ENCODE peak calls at places on chromosomes 7 and 10, in seven cellular contexts. O is heart left ventricle; W is adrenal gland; D is CD8-positive, alpha-beta T cell; Q is neuronal stem cell; F is neural progenitor cell; M is BJ. R is an unnamed sample. For H3K27me3, the result is how much of the 10 kb centered on the place peaks cover.

GRCh38 chr10:104333037-104333727 is 5.1 kb downstream of the ITPRIP start:
- DNase-seq in O (peak), W (no peak), D (peak), Q (no peak), F (no peak), M (no peak), R (no peak)

GRCh38 chr7:138886501-138886917 is 88.5 kb upstream of the ATP6V0A4 start:
- DNase-seq in O (peak), W (peak), D (peak), Q (no peak), F (peak), M (no peak), R (peak)

GRCh38 chr7:120334475-120334874 is 61.5 kb downstream of the KCND2 start:
- DNase-seq in O (no peak), W (no peak), D (no peak), Q (no peak), F (no peak), M (no peak), R (no peak)

GRCh38 chr7:111083423-111083822 is 7.5 kb upstream of the LRRN3 start:
- DNase-seq in O (no peak), W (no peak), D (peak), Q (no peak), F (no peak), M (peak), R (no peak)

GRCh38 chr7:105775580-105775979 is 100.8 kb downstream of the ATXN7L1 start:
- DNase-seq in O (no peak), W (no peak), D (no peak), Q (no peak), F (no peak), M (no peak), R (no peak)

GRCh38 chr10:120978589-120979252 is 127.6 kb downstream of the WDR11 start:
- DNase-seq in O (no peak), W (no peak), D (no peak), Q (no peak), F (no peak), M (no peak), R (peak)

GRCh38 chr7:45001138-45001694 is 1.2 kb downstream of the CCM2 start:
- DNase-seq in O (no peak), W (no peak), D (peak), Q (no peak), F (peak), M (no peak), R (no peak)

GRCh38 chr10:132714906-132715790 is 70.8 kb downstream of the NKX6-2 start:
- DNase-seq in O (no peak), W (no peak), D (no peak), Q (no peak), F (peak), M (no peak), R (no peak)

GRCh38 chr7:28961972-28962371 is 3.8 kb upstream of the TRIL start:
- DNase-seq in O (no peak), W (no peak), D (no peak), Q (no peak), F (no peak), M (no peak), R (no peak)

GRCh38 chr10:12181065-12181775 is 14.5 kb downstream of the NUDT5 start:
- DNase-seq in O (no peak), W (no peak), D (peak), Q (no peak), F (no peak), M (no peak), R (no peak)

GRCh38 chr7:31747553-31747952 is 60.5 kb downstream of the PPP1R17 start:
- DNase-seq in O (no peak), W (no peak), D (no peak), Q (no peak), F (no peak), M (no peak), R (no peak)

GRCh38 chr7:1536768-1537630 is 6.5 kb downstream of the MAFK start:
- DNase-seq in O (peak), W (peak), D (no peak), Q (peak), F (peak), M (peak), R (peak)

GRCh38 chr7:116351966-116352365 is 141.6 kb downstream of the TES start:
- DNase-seq in O (no peak), W (no peak), D (no peak), Q (no peak), F (no peak), M (no peak), R (peak)

GRCh38 chr7:5630670-5631069 is 150.8 kb downstream of the RNF216 start:
- DNase-seq in O (no peak), W (no peak), D (peak), Q (no peak), F (no peak), M (no peak), R (no peak)

GRCh38 chr7:102279537-102280400 is 6.9 kb upstream of the SH2B2 start:
- DNase-seq in O (peak), W (no peak), D (peak), Q (peak), F (peak), M (no peak), R (peak)

GRCh38 chr7:100486753-100487446 is 3.2 kb downstream of the NYAP1 start:
- DNase-seq in O (no peak), W (no peak), D (no peak), Q (no peak), F (peak), M (no peak), R (peak)

GRCh38 chr7:22153427-22154106 is 203.4 kb downstream of the RAPGEF5 start:
- DNase-seq in O (no peak), W (no peak), D (no peak), Q (no peak), F (peak), M (no peak), R (no peak)

GRCh38 chr7:123557631-123558505 is at the start of gene NDUFA5:
- DNase-seq in O (peak), W (peak), D (peak), Q (peak), F (peak), M (peak), R (peak)

GRCh38 chr10:99676435-99676834 is 17.1 kb downstream of the ENTPD7 start:
- DNase-seq in O (no peak), W (no peak), D (no peak), Q (no peak), F (no peak), M (peak), R (no peak)

GRCh38 chr7:53315986-53316385 is 280.6 kb downstream of the POM121L12 start:
- DNase-seq in O (peak), W (no peak), D (no peak), Q (no peak), F (no peak), M (no peak), R (no peak)

GRCh38 chr7:116329845-116330503 is 119.6 kb downstream of the TES start:
- DNase-seq in O (no peak), W (no peak), D (no peak), Q (no peak), F (no peak), M (no peak), R (no peak)

GRCh38 chr7:17651296-17651695 is 289.0 kb downstream of the SNX13 start:
- DNase-seq in O (no peak), W (no peak), D (no peak), Q (no peak), F (no peak), M (no peak), R (no peak)

GRCh38 chr7:102992820-102993531 is 80.2 kb downstream of the LRRC17 start:
- DNase-seq in O (no peak), W (no peak), D (no peak), Q (no peak), F (no peak), M (peak), R (no peak)

GRCh38 chr10:107056160-107056559 is 108.3 kb downstream of the SORCS1 start:
- DNase-seq in O (no peak), W (no peak), D (no peak), Q (no peak), F (no peak), M (no peak), R (no peak)

GRCh38 chr10:132868995-132869394 is 73.4 kb downstream of the CFAP46 start:
- DNase-seq in O (peak), W (no peak), D (no peak), Q (no peak), F (no peak), M (no peak), R (no peak)

GRCh38 chr7:71429116-71429515 is 297.2 kb downstream of the GALNT17 start:
- DNase-seq in O (no peak), W (no peak), D (no peak), Q (peak), F (no peak), M (no peak), R (no peak)

GRCh38 chr10:68075550-68076004 is 494 bp upstream of the HERC4 start:
- DNase-seq in O (no peak), W (no peak), D (no peak), Q (no peak), F (no peak), M (no peak), R (no peak)

GRCh38 chr7:11458736-11459483 is 373.1 kb downstream of the THSD7A start:
- DNase-seq in O (no peak), W (peak), D (no peak), Q (no peak), F (no peak), M (peak), R (no peak)

GRCh38 chr10:88672041-88672440 is 7.8 kb downstream of the LIPF start:
- DNase-seq in O (no peak), W (no peak), D (no peak), Q (peak), F (no peak), M (no peak), R (no peak)

GRCh38 chr7:151081170-151082101 is 827 bp upstream of the FASTK start:
- DNase-seq in O (peak), W (peak), D (no peak), Q (no peak), F (peak), M (no peak), R (peak)

GRCh38 chr7:98287486-98287959 is 6.0 kb downstream of the BRI3 start:
- DNase-seq in O (no peak), W (no peak), D (no peak), Q (no peak), F (no peak), M (no peak), R (no peak)

GRCh38 chr7:100396421-100396982 is 23.2 kb downstream of the PILRA start:
- DNase-seq in O (no peak), W (no peak), D (peak), Q (no peak), F (no peak), M (no peak), R (no peak)

GRCh38 chr7:157139142-157140117 is 704 bp downstream of the UBE3C start:
- DNase-seq in O (peak), W (peak), D (peak), Q (peak), F (no peak), M (no peak), R (peak)

GRCh38 chr10:13765641-13766341 is 179.0 kb downstream of the PRPF18 start:
- DNase-seq in O (no peak), W (no peak), D (no peak), Q (no peak), F (peak), M (no peak), R (no peak)

GRCh38 chr7:114334992-114335391 is 79.6 kb upstream of the FOXP2 start:
- DNase-seq in O (no peak), W (no peak), D (no peak), Q (no peak), F (no peak), M (no peak), R (no peak)

DNA sequence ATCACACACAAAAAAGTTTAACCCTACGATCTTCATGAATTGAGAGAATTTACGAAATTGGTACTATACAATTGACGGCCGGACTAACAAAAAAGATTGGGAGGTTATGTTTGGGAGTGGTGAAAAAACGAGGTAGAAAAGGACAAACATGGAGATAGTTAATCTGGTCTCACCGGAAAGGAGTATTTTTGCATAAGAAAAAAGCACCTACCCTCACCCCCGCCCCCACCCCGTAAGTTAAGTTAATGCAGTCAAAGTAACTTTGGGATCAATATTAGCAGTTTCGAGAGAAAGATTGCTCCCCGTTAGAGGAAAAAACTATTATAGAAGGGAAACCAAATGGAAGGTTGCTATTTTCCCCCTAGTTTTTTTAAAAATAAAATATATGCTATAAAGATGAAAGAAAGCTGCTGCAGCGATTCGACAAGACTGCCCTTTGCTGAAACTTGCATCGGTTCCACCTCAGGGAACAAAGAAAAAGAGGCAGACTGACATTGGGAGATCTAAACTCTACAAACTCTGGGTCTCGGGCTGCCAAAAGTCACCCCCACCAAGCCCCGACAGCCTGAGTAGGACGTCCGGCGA is 3.5 kb downstream of the SP8 start:
- DNase-seq in O (no peak), W (no peak), D (no peak), Q (no peak), F (no peak), M (no peak), R (no peak)
- H3K27me3 ChIP-seq in O (under half), W (half or more), D (under half), Q (under half), F (half or more), M (half or more), R (under half)

DNA sequence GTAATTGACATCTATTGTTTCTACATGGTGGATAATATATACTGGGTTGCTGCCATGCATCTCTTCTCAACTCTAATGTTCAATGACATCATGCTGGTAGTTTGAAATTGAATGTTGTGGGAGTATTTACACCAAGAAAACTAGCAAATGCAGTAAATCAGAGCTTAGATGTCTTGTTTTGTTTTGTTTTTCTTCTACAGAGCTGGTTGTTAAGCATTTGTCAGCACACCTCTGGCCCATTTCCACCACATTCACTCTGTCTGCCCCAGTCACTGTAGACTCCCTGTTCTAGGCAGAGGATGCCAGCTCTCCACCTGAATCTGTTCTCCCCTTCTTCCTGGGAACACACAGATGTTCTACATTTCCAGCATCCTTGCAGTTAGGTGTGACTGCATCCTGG is 4.1 kb upstream of the ARHGAP22 start:
- DNase-seq in O (no peak), W (peak), D (no peak), Q (no peak), F (no peak), M (no peak), R (no peak)
- H3K27me3 ChIP-seq in O (under half), W (under half), D (under half), Q (under half), F (under half), M (under half), R (under half)

DNA sequence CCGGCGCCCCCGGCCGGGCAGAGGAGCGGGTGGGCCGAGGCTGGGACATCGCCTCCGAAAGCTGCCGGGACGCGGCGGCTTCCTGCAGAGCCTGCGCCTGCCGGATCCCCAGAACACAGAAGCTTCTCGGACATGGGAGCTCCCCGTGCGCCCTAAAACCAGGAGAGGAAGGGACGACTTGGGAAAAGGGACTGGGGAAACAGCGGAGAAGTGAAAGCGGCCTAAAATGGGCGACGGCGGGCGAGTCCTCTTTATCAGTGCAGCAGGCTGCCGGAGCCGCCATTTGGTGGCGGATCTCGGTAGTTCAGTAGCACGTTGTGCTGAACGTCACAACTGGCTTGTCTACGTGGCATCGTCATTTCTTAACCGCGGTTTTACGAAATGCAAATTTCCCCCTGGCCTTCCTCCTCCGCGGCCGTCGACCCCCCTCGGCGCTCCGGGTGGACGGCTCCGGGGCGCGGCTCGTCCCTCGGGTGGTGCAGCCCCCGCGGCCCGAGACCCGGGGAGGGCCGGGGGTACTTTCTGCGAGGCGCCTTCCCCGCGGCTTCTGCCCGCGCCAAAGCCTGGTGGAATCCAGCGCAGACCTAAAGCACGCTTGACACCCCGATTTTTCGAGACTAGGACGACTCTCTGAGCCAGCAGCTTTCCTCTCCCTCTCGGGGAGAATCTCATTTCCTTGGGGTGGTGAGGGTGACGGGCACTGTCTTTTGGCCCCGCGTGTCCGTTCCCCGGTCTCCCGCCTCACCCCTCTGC is 9.9 kb upstream of the SPAG6 start:
- DNase-seq in O (peak), W (peak), D (peak), Q (no peak), F (peak), M (no peak), R (no peak)
- H3K27me3 ChIP-seq in O (under half), W (under half), D (under half), Q (half or more), F (half or more), M (under half), R (under half)

GRCh38 chr10:101219946-101220451 is 9.3 kb downstream of the LBX1 start:
- DNase-seq in O (no peak), W (no peak), D (no peak), Q (no peak), F (no peak), M (no peak), R (no peak)

GRCh38 chr10:101216631-101217425 is 12.4 kb downstream of the LBX1 start:
- DNase-seq in O (no peak), W (no peak), D (no peak), Q (no peak), F (peak), M (no peak), R (no peak)

GRCh38 chr10:101219137-101219945 is 9.9 kb downstream of the LBX1 start:
- DNase-seq in O (no peak), W (no peak), D (no peak), Q (no peak), F (no peak), M (no peak), R (no peak)

GRCh38 chr10:101217450-101218281 is 11.6 kb downstream of the LBX1 start:
- DNase-seq in O (no peak), W (peak), D (no peak), Q (peak), F (peak), M (no peak), R (no peak)

GRCh38 chr10:101218423-101219136 is 10.7 kb downstream of the LBX1 start:
- DNase-seq in O (no peak), W (no peak), D (no peak), Q (no peak), F (no peak), M (no peak), R (no peak)
- H3K27me3 ChIP-seq in O (half or more), W (half or more), D (half or more), Q (half or more), F (half or more), M (half or more), R (under half)

GRCh38 chr10:123083811-123084210 is 52.0 kb upstream of the HMX3 start:
- DNase-seq in O (no peak), W (no peak), D (no peak), Q (no peak), F (no peak), M (no peak), R (no peak)
- H3K27me3 ChIP-seq in O (under half), W (under half), D (under half), Q (under half), F (under half), M (under half), R (under half)

DNA sequence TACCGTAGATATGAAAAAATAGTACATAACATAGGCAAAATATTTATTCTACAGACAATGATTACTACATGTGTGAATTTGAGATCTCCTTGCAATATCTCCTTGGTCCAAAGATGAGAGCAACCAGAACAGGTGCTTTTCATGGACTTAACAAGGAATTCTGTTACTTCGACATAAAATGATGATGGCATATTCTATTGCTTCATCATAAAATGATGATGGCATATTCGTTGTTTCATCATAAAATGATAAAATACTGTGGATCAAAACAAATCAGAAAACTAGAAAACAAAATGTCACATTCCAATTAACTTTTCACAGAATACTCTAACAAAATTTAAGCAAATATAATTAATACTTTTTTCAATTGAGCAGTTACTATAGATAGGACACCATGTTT is 4.8 kb downstream of the OSBPL3 start:
- DNase-seq in O (no peak), W (no peak), D (no peak), Q (no peak), F (no peak), M (no peak), R (no peak)
- H3K27me3 ChIP-seq in O (under half), W (under half), D (under half), Q (under half), F (under half), M (under half), R (under half)

GRCh38 chr10:113045155-113046055 is 95.4 kb downstream of the TCF7L2 start:
- DNase-seq in O (no peak), W (no peak), D (no peak), Q (no peak), F (no peak), M (peak), R (no peak)

GRCh38 chr10:113047151-113047550 is 97.1 kb downstream of the TCF7L2 start:
- DNase-seq in O (no peak), W (no peak), D (no peak), Q (no peak), F (no peak), M (no peak), R (no peak)

GRCh38 chr10:113049881-113050280 is 99.8 kb downstream of the TCF7L2 start:
- DNase-seq in O (no peak), W (no peak), D (no peak), Q (no peak), F (peak), M (no peak), R (no peak)

GRCh38 chr10:113047605-113047962 is 97.5 kb downstream of the TCF7L2 start:
- DNase-seq in O (no peak), W (no peak), D (no peak), Q (no peak), F (no peak), M (no peak), R (peak)

GRCh38 chr10:113047963-113048781 is 98.1 kb downstream of the TCF7L2 start:
- DNase-seq in O (no peak), W (no peak), D (no peak), Q (no peak), F (no peak), M (no peak), R (peak)
- H3K27me3 ChIP-seq in O (under half), W (under half), D (under half), Q (under half), F (under half), M (under half), R (under half)

R was measured in SJCRH30.